ENCODE peak calls at places on chromosome 2, in seven cellular contexts. One of them, this sample, is unnamed.

GRCh38 chr2:166972002-166972401 is 83.7 kb downstream of the XIRP2 start:
- DNase-seq in adrenal gland: no peak
- DNase-seq in NCI-H1092: no peak
- DNase-seq in head of caudate nucleus: no peak
- DNase-seq in T-helper 2 cell: no peak
- DNase-seq in T-helper 9 cell: no peak
- DNase-seq in NCI-H2029 treated with DMSO at 0.1 percent for 48 hours: no peak
- DNase-seq in this sample: no peak

GRCh38 chr2:225020157-225020864 is 22.0 kb downstream of the DOCK10 start:
- DNase-seq in adrenal gland: no peak
- DNase-seq in NCI-H1092: no peak
- DNase-seq in head of caudate nucleus: no peak
- DNase-seq in T-helper 2 cell: no peak
- DNase-seq in T-helper 9 cell: no peak
- DNase-seq in NCI-H2029 treated with DMSO at 0.1 percent for 48 hours: no peak
- DNase-seq in this sample: no peak

GRCh38 chr2:189662674-189663226 is 1.5 kb downstream of the ASNSD1 start:
- DNase-seq in adrenal gland: no peak
- DNase-seq in NCI-H1092: no peak
- DNase-seq in head of caudate nucleus: no peak
- DNase-seq in T-helper 2 cell: no peak
- DNase-seq in T-helper 9 cell: no peak
- DNase-seq in NCI-H2029 treated with DMSO at 0.1 percent for 48 hours: no peak
- DNase-seq in this sample: no peak

GRCh38 chr2:121140734-121141133 is 144.3 kb downstream of the TFCP2L1 start:
- DNase-seq in adrenal gland: no peak
- DNase-seq in NCI-H1092: no peak
- DNase-seq in head of caudate nucleus: no peak
- DNase-seq in T-helper 2 cell: no peak
- DNase-seq in T-helper 9 cell: no peak
- DNase-seq in NCI-H2029 treated with DMSO at 0.1 percent for 48 hours: no peak
- DNase-seq in this sample: no peak

GRCh38 chr2:201129044-201129505 is 13.1 kb downstream of the CFLAR start:
- DNase-seq in adrenal gland: no peak
- DNase-seq in NCI-H1092: no peak
- DNase-seq in head of caudate nucleus: no peak
- DNase-seq in T-helper 2 cell: no peak
- DNase-seq in T-helper 9 cell: no peak
- DNase-seq in NCI-H2029 treated with DMSO at 0.1 percent for 48 hours: no peak
- DNase-seq in this sample: no peak

GRCh38 chr2:18413794-18414396 is 146.6 kb downstream of the RDH14 start:
- DNase-seq in adrenal gland: peak
- DNase-seq in NCI-H1092: no peak
- DNase-seq in head of caudate nucleus: no peak
- DNase-seq in T-helper 2 cell: no peak
- DNase-seq in T-helper 9 cell: no peak
- DNase-seq in NCI-H2029 treated with DMSO at 0.1 percent for 48 hours: no peak
- DNase-seq in this sample: peak

GRCh38 chr2:206160124-206160806 is 570 bp downstream of the EEF1B2 start:
- DNase-seq in adrenal gland: peak
- DNase-seq in NCI-H1092: no peak
- DNase-seq in head of caudate nucleus: no peak
- DNase-seq in T-helper 2 cell: no peak
- DNase-seq in T-helper 9 cell: no peak
- DNase-seq in NCI-H2029 treated with DMSO at 0.1 percent for 48 hours: no peak
- DNase-seq in this sample: no peak

GRCh38 chr2:10584242-10584753 is 105.5 kb downstream of the NOL10 start:
- DNase-seq in adrenal gland: no peak
- DNase-seq in NCI-H1092: no peak
- DNase-seq in head of caudate nucleus: no peak
- DNase-seq in T-helper 2 cell: no peak
- DNase-seq in T-helper 9 cell: no peak
- DNase-seq in NCI-H2029 treated with DMSO at 0.1 percent for 48 hours: no peak
- DNase-seq in this sample: no peak

GRCh38 chr2:102331311-102331980 is 20.1 kb downstream of the IL1RL1 start:
- DNase-seq in adrenal gland: no peak
- DNase-seq in NCI-H1092: no peak
- DNase-seq in head of caudate nucleus: no peak
- DNase-seq in T-helper 2 cell: no peak
- DNase-seq in T-helper 9 cell: no peak
- DNase-seq in NCI-H2029 treated with DMSO at 0.1 percent for 48 hours: no peak
- DNase-seq in this sample: no peak